ENCODE peak calls at places on chromosomes 3 and 15, in four cellular contexts. S is lung, T is ovary, M is C1 segment of cervical spinal cord. Z is an unnamed sample.

GRCh38 chr15:31302778-31303433 is 23.7 kb upstream of the KLF13 start:
- DNase-seq in T (no peak), S (peak; percentile 24), M (no peak), Z (no peak)

GRCh38 chr15:33443699-33444098 is 132.9 kb downstream of the RYR3 start:
- DNase-seq in T (no peak), S (no peak), M (no peak), Z (no peak)

GRCh38 chr15:94135748-94136147 is 95.6 kb upstream of the MCTP2 start:
- DNase-seq in M (no peak), S (no peak), T (no peak), Z (no peak)

GRCh38 chr3:135966349-135966695 is 794 bp downstream of the PPP2R3A start:
- DNase-seq in S (no peak), T (no peak), M (no peak), Z (no peak)

GRCh38 chr3:30135190-30135589 is 471.2 kb upstream of the TGFBR2 start:
- DNase-seq in T (no peak), M (no peak), S (no peak), Z (no peak)

GRCh38 chr3:149174901-149175300 is 45.5 kb downstream of the HPS3 start:
- DNase-seq in S (no peak), T (no peak), M (no peak), Z (no peak)

GRCh38 chr3:186909078-186909853 is 21.1 kb upstream of the ST6GAL1 start:
- DNase-seq in T (no peak), M (no peak), S (no peak), Z (no peak)

GRCh38 chr15:88703533-88703932 is 64.7 kb downstream of the ISG20 start:
- DNase-seq in T (no peak), M (no peak), S (no peak), Z (no peak)

GRCh38 chr3:38632989-38633388 is 16.5 kb downstream of the SCN5A start:
- DNase-seq in S (no peak), T (no peak), M (no peak), Z (no peak)

Z was measured in hypothalamus.